ENCODE peak calls at places on chromosomes 2 and 18, in five cellular contexts. One of them, this sample, is unnamed.

GRCh38 chr2:157874997-157875719 is 972 bp downstream of the ACVR1 start:
- DNase-seq in mesothelial cell of epicardium: no peak
- DNase-seq in lower lobe of right lung: peak; percentile 51
- DNase-seq in retinal pigment epithelial cell: no peak
- DNase-seq in astrocyte of the spinal cord: peak; percentile 87
- DNase-seq in this sample: no peak

GRCh38 chr2:55500025-55500424 is 19.5 kb upstream of the CFAP36 start:
- DNase-seq in mesothelial cell of epicardium: no peak
- DNase-seq in lower lobe of right lung: no peak
- DNase-seq in retinal pigment epithelial cell: no peak
- DNase-seq in astrocyte of the spinal cord: peak; percentile 64
- DNase-seq in this sample: no peak

GRCh38 chr2:129872438-129872837 is 107.0 kb upstream of the RAB6C start:
- DNase-seq in mesothelial cell of epicardium: no peak
- DNase-seq in lower lobe of right lung: no peak
- DNase-seq in retinal pigment epithelial cell: no peak
- DNase-seq in astrocyte of the spinal cord: no peak
- DNase-seq in this sample: no peak

GRCh38 chr2:9136997-9137819 is 69.4 kb upstream of the ASAP2 start:
- DNase-seq in mesothelial cell of epicardium: no peak
- DNase-seq in lower lobe of right lung: no peak
- DNase-seq in retinal pigment epithelial cell: no peak
- DNase-seq in astrocyte of the spinal cord: no peak
- DNase-seq in this sample: no peak

GRCh38 chr18:9987355-9987754 is 73.5 kb downstream of the VAPA start:
- DNase-seq in mesothelial cell of epicardium: no peak
- DNase-seq in lower lobe of right lung: no peak
- DNase-seq in retinal pigment epithelial cell: no peak
- DNase-seq in astrocyte of the spinal cord: no peak
- DNase-seq in this sample: no peak

GRCh38 chr2:24421668-24422067 is 61.3 kb upstream of the ITSN2 start:
- DNase-seq in mesothelial cell of epicardium: no peak
- DNase-seq in lower lobe of right lung: peak; percentile 55
- DNase-seq in retinal pigment epithelial cell: no peak
- DNase-seq in astrocyte of the spinal cord: peak; percentile 45
- DNase-seq in this sample: no peak

GRCh38 chr2:178512491-178512890 is 32.2 kb downstream of the PLEKHA3 start:
- DNase-seq in mesothelial cell of epicardium: no peak
- DNase-seq in lower lobe of right lung: no peak
- DNase-seq in retinal pigment epithelial cell: no peak
- DNase-seq in astrocyte of the spinal cord: peak; percentile 69
- DNase-seq in this sample: peak; percentile 61

GRCh38 chr2:76281176-76281841 is 570.6 kb upstream of the GCFC2 start:
- DNase-seq in mesothelial cell of epicardium: no peak
- DNase-seq in lower lobe of right lung: no peak
- DNase-seq in retinal pigment epithelial cell: no peak
- DNase-seq in astrocyte of the spinal cord: no peak
- DNase-seq in this sample: no peak

GRCh38 chr2:213220967-213221603 is 63.2 kb upstream of the SPAG16 start:
- DNase-seq in mesothelial cell of epicardium: no peak
- DNase-seq in lower lobe of right lung: no peak
- DNase-seq in retinal pigment epithelial cell: no peak
- DNase-seq in astrocyte of the spinal cord: no peak
- DNase-seq in this sample: no peak

GRCh38 chr18:79488311-79489047 is 92.7 kb downstream of the NFATC1 start:
- DNase-seq in mesothelial cell of epicardium: no peak
- DNase-seq in lower lobe of right lung: peak; percentile 34
- DNase-seq in retinal pigment epithelial cell: no peak
- DNase-seq in astrocyte of the spinal cord: no peak
- DNase-seq in this sample: no peak

GRCh38 chr18:59908790-59909189 is 9.0 kb downstream of the PMAIP1 start:
- DNase-seq in mesothelial cell of epicardium: no peak
- DNase-seq in lower lobe of right lung: no peak
- DNase-seq in retinal pigment epithelial cell: no peak
- DNase-seq in astrocyte of the spinal cord: peak; percentile 70
- DNase-seq in this sample: no peak

GRCh38 chr2:54454548-54454921 is 1.6 kb upstream of the SPTBN1 start:
- DNase-seq in mesothelial cell of epicardium: no peak
- DNase-seq in lower lobe of right lung: no peak
- DNase-seq in retinal pigment epithelial cell: no peak
- DNase-seq in astrocyte of the spinal cord: no peak
- DNase-seq in this sample: no peak

GRCh38 chr2:54456526-54457325 is 599 bp downstream of the SPTBN1 start:
- DNase-seq in mesothelial cell of epicardium: peak; percentile 32
- DNase-seq in lower lobe of right lung: peak; percentile 50
- DNase-seq in retinal pigment epithelial cell: no peak
- DNase-seq in astrocyte of the spinal cord: peak; percentile 45
- DNase-seq in this sample: no peak

GRCh38 chr2:54457326-54458023 is 1.3 kb downstream of the SPTBN1 start:
- DNase-seq in mesothelial cell of epicardium: no peak
- DNase-seq in lower lobe of right lung: peak; percentile 50
- DNase-seq in retinal pigment epithelial cell: no peak
- DNase-seq in astrocyte of the spinal cord: no peak
- DNase-seq in this sample: no peak

GRCh38 chr2:54454922-54455583 is 1.1 kb upstream of the SPTBN1 start:
- DNase-seq in mesothelial cell of epicardium: no peak
- DNase-seq in lower lobe of right lung: no peak
- DNase-seq in retinal pigment epithelial cell: no peak
- DNase-seq in astrocyte of the spinal cord: no peak
- DNase-seq in this sample: no peak

DNA sequence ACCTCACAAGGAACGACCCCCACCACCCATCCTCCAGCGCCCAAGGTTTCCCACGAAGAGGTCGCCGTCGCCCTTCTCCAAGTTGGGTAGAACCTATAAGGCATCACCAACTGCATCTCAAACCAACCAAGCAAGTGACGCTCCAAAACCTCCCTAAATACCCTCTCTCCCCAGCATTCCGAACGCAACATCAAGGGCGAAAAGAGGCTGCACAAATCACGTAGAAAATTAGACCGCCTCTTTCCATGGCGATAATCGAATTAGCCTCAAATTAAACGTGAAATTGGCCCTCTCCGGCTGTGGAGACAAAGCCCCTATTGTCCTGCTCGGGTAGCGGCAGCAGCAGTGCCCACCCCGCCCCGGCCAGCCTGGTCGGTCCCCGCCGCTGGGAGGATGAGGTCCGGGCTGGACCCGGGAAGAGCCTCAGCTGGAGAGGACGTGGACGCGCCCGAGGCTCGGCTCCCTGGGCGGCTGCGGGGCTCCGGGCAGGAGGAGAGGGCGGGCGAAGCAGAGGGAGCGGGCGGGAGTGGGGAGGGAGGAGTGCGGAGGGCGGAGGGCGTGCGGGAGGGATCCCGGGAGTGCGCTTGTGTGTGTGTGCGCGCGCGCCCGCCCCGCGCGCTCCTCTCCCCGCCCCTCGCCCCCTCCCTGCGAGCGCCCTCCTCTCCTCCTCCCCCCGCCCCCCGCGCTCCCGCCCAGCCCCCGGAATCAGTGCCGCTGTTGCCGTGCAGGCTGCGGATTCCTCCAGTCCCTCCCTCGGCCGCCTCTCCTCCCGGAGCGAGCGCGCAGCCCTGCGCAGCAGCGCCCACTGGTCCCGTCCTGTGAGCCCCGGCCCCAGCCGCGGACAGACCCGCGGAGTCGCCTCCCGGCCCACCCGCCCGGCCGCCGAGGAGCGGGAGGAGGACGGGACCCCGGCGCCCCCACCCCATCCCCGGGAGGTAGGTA is at the start of gene SPTBN1:
- DNase-seq in mesothelial cell of epicardium: peak; percentile 91
- DNase-seq in lower lobe of right lung: peak; percentile 91
- DNase-seq in retinal pigment epithelial cell: peak; percentile 66
- DNase-seq in astrocyte of the spinal cord: peak; percentile 93
- DNase-seq in this sample: no peak
- TF ChIP-seq CTCF in mesothelial cell of epicardium: no peak
- TF ChIP-seq CTCF in lower lobe of right lung: no peak
- TF ChIP-seq CTCF in retinal pigment epithelial cell: no peak
- TF ChIP-seq CTCF in astrocyte of the spinal cord: no peak
- TF ChIP-seq CTCF in this sample: no peak

GRCh38 chr2:150606380-150607060 is 119.1 kb upstream of the RND3 start:
- DNase-seq in mesothelial cell of epicardium: no peak
- DNase-seq in lower lobe of right lung: no peak
- DNase-seq in retinal pigment epithelial cell: no peak
- DNase-seq in astrocyte of the spinal cord: no peak
- DNase-seq in this sample: no peak
- TF ChIP-seq CTCF in mesothelial cell of epicardium: no peak
- TF ChIP-seq CTCF in lower lobe of right lung: no peak
- TF ChIP-seq CTCF in retinal pigment epithelial cell: no peak
- TF ChIP-seq CTCF in astrocyte of the spinal cord: no peak
- TF ChIP-seq CTCF in this sample: no peak

GRCh38 chr2:109666466-109666865 is 52.3 kb downstream of the SOWAHC start:
- DNase-seq in mesothelial cell of epicardium: no peak
- DNase-seq in lower lobe of right lung: no peak
- DNase-seq in retinal pigment epithelial cell: no peak
- DNase-seq in astrocyte of the spinal cord: no peak
- DNase-seq in this sample: no peak

GRCh38 chr2:109663721-109664120 is 49.6 kb downstream of the SOWAHC start:
- DNase-seq in mesothelial cell of epicardium: no peak
- DNase-seq in lower lobe of right lung: no peak
- DNase-seq in retinal pigment epithelial cell: peak; percentile 27
- DNase-seq in astrocyte of the spinal cord: peak; percentile 69
- DNase-seq in this sample: no peak

GRCh38 chr2:109660046-109660860 is 46.1 kb downstream of the SOWAHC start:
- DNase-seq in mesothelial cell of epicardium: no peak
- DNase-seq in lower lobe of right lung: no peak
- DNase-seq in retinal pigment epithelial cell: no peak
- DNase-seq in astrocyte of the spinal cord: no peak
- DNase-seq in this sample: no peak

GRCh38 chr2:109659356-109660045 is 45.3 kb downstream of the SOWAHC start:
- DNase-seq in mesothelial cell of epicardium: no peak
- DNase-seq in lower lobe of right lung: no peak
- DNase-seq in retinal pigment epithelial cell: no peak
- DNase-seq in astrocyte of the spinal cord: no peak
- DNase-seq in this sample: no peak

DNA sequence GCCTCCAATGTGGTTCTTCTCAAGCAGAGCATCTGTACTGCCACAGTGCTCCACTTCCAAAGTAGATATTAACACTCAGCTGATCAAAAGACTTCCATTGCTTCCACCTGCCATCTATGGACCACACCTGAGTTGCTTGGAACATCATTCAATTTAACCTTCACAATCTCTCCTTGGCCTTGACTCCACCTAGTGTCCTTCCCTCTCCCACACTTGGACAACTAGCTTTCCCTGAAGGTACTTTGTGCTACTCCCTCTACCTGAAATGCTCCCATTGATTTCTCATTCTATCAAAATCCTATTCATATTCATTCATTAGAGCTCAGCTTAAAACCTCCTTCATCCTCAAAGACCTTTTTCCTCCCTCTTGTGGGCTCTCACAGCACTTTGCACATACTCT is 48.7 kb downstream of the SOWAHC start:
- DNase-seq in mesothelial cell of epicardium: no peak
- DNase-seq in lower lobe of right lung: no peak
- DNase-seq in retinal pigment epithelial cell: no peak
- DNase-seq in astrocyte of the spinal cord: no peak
- DNase-seq in this sample: no peak
- TF ChIP-seq CTCF in mesothelial cell of epicardium: no peak
- TF ChIP-seq CTCF in lower lobe of right lung: peak; percentile 26
- TF ChIP-seq CTCF in retinal pigment epithelial cell: no peak
- TF ChIP-seq CTCF in astrocyte of the spinal cord: peak; percentile 27
- TF ChIP-seq CTCF in this sample: peak; percentile 52

GRCh38 chr2:70385966-70386595 is 84.2 kb upstream of the FAM136A start:
- DNase-seq in mesothelial cell of epicardium: no peak
- DNase-seq in lower lobe of right lung: no peak
- DNase-seq in retinal pigment epithelial cell: no peak
- DNase-seq in astrocyte of the spinal cord: no peak
- DNase-seq in this sample: no peak
- TF ChIP-seq CTCF in mesothelial cell of epicardium: no peak
- TF ChIP-seq CTCF in lower lobe of right lung: no peak
- TF ChIP-seq CTCF in retinal pigment epithelial cell: no peak
- TF ChIP-seq CTCF in astrocyte of the spinal cord: no peak
- TF ChIP-seq CTCF in this sample: no peak

GRCh38 chr2:240460781-240461431 is 25.4 kb downstream of the GPC1 start:
- DNase-seq in mesothelial cell of epicardium: peak; percentile 15
- DNase-seq in lower lobe of right lung: peak; percentile 38
- DNase-seq in retinal pigment epithelial cell: no peak
- DNase-seq in astrocyte of the spinal cord: no peak
- DNase-seq in this sample: no peak
- TF ChIP-seq CTCF in mesothelial cell of epicardium: no peak
- TF ChIP-seq CTCF in lower lobe of right lung: no peak
- TF ChIP-seq CTCF in retinal pigment epithelial cell: peak; percentile 26
- TF ChIP-seq CTCF in astrocyte of the spinal cord: peak; percentile 33
- TF ChIP-seq CTCF in this sample: peak; percentile 24